ENCODE peak calls at places on chromosomes 12 and 14, in eight cellular contexts. One of them, this sample, is unnamed.

GRCh38 chr12:45208604-45209487 is 7.0 kb upstream of the ANO6 start:
- DNase-seq in mammary epithelial cell: peak
- DNase-seq in caudate nucleus: no peak
- DNase-seq in RKO: peak
- DNase-seq in fibroblast of gingiva: peak
- DNase-seq in Karpas-422: no peak
- DNase-seq in stimulated activated CD4-positive, alpha-beta T cell treated with anti-CD3 and anti-CD28 coated beads, Interleukin-1b, Interleukin-23, amount 100 ng/mL, for 1 hour: no peak
- DNase-seq in anterior cingulate cortex: no peak
- DNase-seq in this sample: no peak

GRCh38 chr12:1185460-1186182 is 194.6 kb downstream of the ERC1 start:
- DNase-seq in mammary epithelial cell: no peak
- DNase-seq in caudate nucleus: no peak
- DNase-seq in RKO: no peak
- DNase-seq in fibroblast of gingiva: no peak
- DNase-seq in Karpas-422: no peak
- DNase-seq in stimulated activated CD4-positive, alpha-beta T cell treated with anti-CD3 and anti-CD28 coated beads, Interleukin-1b, Interleukin-23, amount 100 ng/mL, for 1 hour: no peak
- DNase-seq in anterior cingulate cortex: no peak
- DNase-seq in this sample: no peak

GRCh38 chr12:10211101-10211974 is 1.3 kb upstream of the GABARAPL1 start:
- DNase-seq in mammary epithelial cell: no peak
- DNase-seq in caudate nucleus: no peak
- DNase-seq in RKO: peak
- DNase-seq in fibroblast of gingiva: no peak
- DNase-seq in Karpas-422: no peak
- DNase-seq in stimulated activated CD4-positive, alpha-beta T cell treated with anti-CD3 and anti-CD28 coated beads, Interleukin-1b, Interleukin-23, amount 100 ng/mL, for 1 hour: no peak
- DNase-seq in anterior cingulate cortex: no peak
- DNase-seq in this sample: no peak

GRCh38 chr14:57512221-57512620 is 18.6 kb upstream of the CCDC198 start:
- DNase-seq in mammary epithelial cell: no peak
- DNase-seq in caudate nucleus: no peak
- DNase-seq in RKO: no peak
- DNase-seq in fibroblast of gingiva: no peak
- DNase-seq in Karpas-422: no peak
- DNase-seq in stimulated activated CD4-positive, alpha-beta T cell treated with anti-CD3 and anti-CD28 coated beads, Interleukin-1b, Interleukin-23, amount 100 ng/mL, for 1 hour: no peak
- DNase-seq in anterior cingulate cortex: no peak
- DNase-seq in this sample: no peak

GRCh38 chr12:127149226-127149964 is 1117.6 kb upstream of the TMEM132C start:
- DNase-seq in mammary epithelial cell: no peak
- DNase-seq in caudate nucleus: no peak
- DNase-seq in RKO: no peak
- DNase-seq in fibroblast of gingiva: peak
- DNase-seq in Karpas-422: no peak
- DNase-seq in stimulated activated CD4-positive, alpha-beta T cell treated with anti-CD3 and anti-CD28 coated beads, Interleukin-1b, Interleukin-23, amount 100 ng/mL, for 1 hour: no peak
- DNase-seq in anterior cingulate cortex: no peak
- DNase-seq in this sample: no peak

GRCh38 chr12:99079811-99080210 is 434.7 kb downstream of the APAF1 start:
- DNase-seq in mammary epithelial cell: no peak
- DNase-seq in caudate nucleus: no peak
- DNase-seq in RKO: no peak
- DNase-seq in fibroblast of gingiva: no peak
- DNase-seq in Karpas-422: no peak
- DNase-seq in stimulated activated CD4-positive, alpha-beta T cell treated with anti-CD3 and anti-CD28 coated beads, Interleukin-1b, Interleukin-23, amount 100 ng/mL, for 1 hour: no peak
- DNase-seq in anterior cingulate cortex: no peak
- DNase-seq in this sample: no peak

GRCh38 chr12:1629338-1630080 is 478 bp downstream of the WNT5B start:
- DNase-seq in mammary epithelial cell: no peak
- DNase-seq in caudate nucleus: peak
- DNase-seq in RKO: no peak
- DNase-seq in fibroblast of gingiva: no peak
- DNase-seq in Karpas-422: peak
- DNase-seq in stimulated activated CD4-positive, alpha-beta T cell treated with anti-CD3 and anti-CD28 coated beads, Interleukin-1b, Interleukin-23, amount 100 ng/mL, for 1 hour: no peak
- DNase-seq in anterior cingulate cortex: no peak
- DNase-seq in this sample: no peak

GRCh38 chr14:28952707-28953106 is 186.1 kb downstream of the FOXG1 start:
- DNase-seq in mammary epithelial cell: no peak
- DNase-seq in caudate nucleus: no peak
- DNase-seq in RKO: no peak
- DNase-seq in fibroblast of gingiva: no peak
- DNase-seq in Karpas-422: peak
- DNase-seq in stimulated activated CD4-positive, alpha-beta T cell treated with anti-CD3 and anti-CD28 coated beads, Interleukin-1b, Interleukin-23, amount 100 ng/mL, for 1 hour: no peak
- DNase-seq in anterior cingulate cortex: no peak
- DNase-seq in this sample: no peak

GRCh38 chr12:58882796-58883195 is 37.5 kb downstream of the LRIG3 start:
- DNase-seq in mammary epithelial cell: no peak
- DNase-seq in caudate nucleus: no peak
- DNase-seq in RKO: no peak
- DNase-seq in fibroblast of gingiva: no peak
- DNase-seq in Karpas-422: no peak
- DNase-seq in stimulated activated CD4-positive, alpha-beta T cell treated with anti-CD3 and anti-CD28 coated beads, Interleukin-1b, Interleukin-23, amount 100 ng/mL, for 1 hour: no peak
- DNase-seq in anterior cingulate cortex: no peak
- DNase-seq in this sample: no peak

GRCh38 chr14:21096889-21097615 is 1.4 kb downstream of the ZNF219 start:
- DNase-seq in mammary epithelial cell: no peak
- DNase-seq in caudate nucleus: no peak
- DNase-seq in RKO: no peak
- DNase-seq in fibroblast of gingiva: no peak
- DNase-seq in Karpas-422: no peak
- DNase-seq in stimulated activated CD4-positive, alpha-beta T cell treated with anti-CD3 and anti-CD28 coated beads, Interleukin-1b, Interleukin-23, amount 100 ng/mL, for 1 hour: no peak
- DNase-seq in anterior cingulate cortex: no peak
- DNase-seq in this sample: no peak

GRCh38 chr12:50581226-50582184 is 76.7 kb downstream of the DIP2B start:
- DNase-seq in mammary epithelial cell: peak
- DNase-seq in caudate nucleus: no peak
- DNase-seq in RKO: no peak
- DNase-seq in fibroblast of gingiva: no peak
- DNase-seq in Karpas-422: no peak
- DNase-seq in stimulated activated CD4-positive, alpha-beta T cell treated with anti-CD3 and anti-CD28 coated beads, Interleukin-1b, Interleukin-23, amount 100 ng/mL, for 1 hour: no peak
- DNase-seq in anterior cingulate cortex: no peak
- DNase-seq in this sample: no peak

GRCh38 chr14:61841145-61841544 is 78.9 kb downstream of the SNAPC1 start:
- DNase-seq in mammary epithelial cell: no peak
- DNase-seq in caudate nucleus: no peak
- DNase-seq in RKO: no peak
- DNase-seq in fibroblast of gingiva: no peak
- DNase-seq in Karpas-422: no peak
- DNase-seq in stimulated activated CD4-positive, alpha-beta T cell treated with anti-CD3 and anti-CD28 coated beads, Interleukin-1b, Interleukin-23, amount 100 ng/mL, for 1 hour: no peak
- DNase-seq in anterior cingulate cortex: no peak
- DNase-seq in this sample: no peak

GRCh38 chr14:64704743-64705405 is 650 bp downstream of the PLEKHG3 start:
- DNase-seq in mammary epithelial cell: no peak
- DNase-seq in caudate nucleus: peak
- DNase-seq in RKO: peak
- DNase-seq in fibroblast of gingiva: no peak
- DNase-seq in Karpas-422: no peak
- DNase-seq in stimulated activated CD4-positive, alpha-beta T cell treated with anti-CD3 and anti-CD28 coated beads, Interleukin-1b, Interleukin-23, amount 100 ng/mL, for 1 hour: no peak
- DNase-seq in anterior cingulate cortex: no peak
- DNase-seq in this sample: peak

GRCh38 chr12:71070416-71071155 is 87.2 kb downstream of the TSPAN8 start:
- DNase-seq in mammary epithelial cell: no peak
- DNase-seq in caudate nucleus: no peak
- DNase-seq in RKO: no peak
- DNase-seq in fibroblast of gingiva: peak
- DNase-seq in Karpas-422: no peak
- DNase-seq in stimulated activated CD4-positive, alpha-beta T cell treated with anti-CD3 and anti-CD28 coated beads, Interleukin-1b, Interleukin-23, amount 100 ng/mL, for 1 hour: no peak
- DNase-seq in anterior cingulate cortex: no peak
- DNase-seq in this sample: no peak

GRCh38 chr14:55767291-55767690 is 187.3 kb downstream of the KTN1 start:
- DNase-seq in mammary epithelial cell: no peak
- DNase-seq in caudate nucleus: no peak
- DNase-seq in RKO: no peak
- DNase-seq in fibroblast of gingiva: no peak
- DNase-seq in Karpas-422: no peak
- DNase-seq in stimulated activated CD4-positive, alpha-beta T cell treated with anti-CD3 and anti-CD28 coated beads, Interleukin-1b, Interleukin-23, amount 100 ng/mL, for 1 hour: no peak
- DNase-seq in anterior cingulate cortex: no peak
- DNase-seq in this sample: no peak

GRCh38 chr14:85948163-85948562 is 418.2 kb downstream of the FLRT2 start:
- DNase-seq in mammary epithelial cell: no peak
- DNase-seq in caudate nucleus: no peak
- DNase-seq in RKO: no peak
- DNase-seq in fibroblast of gingiva: no peak
- DNase-seq in Karpas-422: no peak
- DNase-seq in stimulated activated CD4-positive, alpha-beta T cell treated with anti-CD3 and anti-CD28 coated beads, Interleukin-1b, Interleukin-23, amount 100 ng/mL, for 1 hour: no peak
- DNase-seq in anterior cingulate cortex: no peak
- DNase-seq in this sample: no peak

GRCh38 chr12:24244801-24245200 is 295.3 kb upstream of the SOX5 start:
- DNase-seq in mammary epithelial cell: peak
- DNase-seq in caudate nucleus: no peak
- DNase-seq in RKO: no peak
- DNase-seq in fibroblast of gingiva: no peak
- DNase-seq in Karpas-422: no peak
- DNase-seq in stimulated activated CD4-positive, alpha-beta T cell treated with anti-CD3 and anti-CD28 coated beads, Interleukin-1b, Interleukin-23, amount 100 ng/mL, for 1 hour: no peak
- DNase-seq in anterior cingulate cortex: no peak
- DNase-seq in this sample: no peak

GRCh38 chr14:80100681-80101080 is 110.6 kb downstream of the DIO2 start:
- DNase-seq in mammary epithelial cell: no peak
- DNase-seq in caudate nucleus: no peak
- DNase-seq in RKO: no peak
- DNase-seq in fibroblast of gingiva: no peak
- DNase-seq in Karpas-422: no peak
- DNase-seq in stimulated activated CD4-positive, alpha-beta T cell treated with anti-CD3 and anti-CD28 coated beads, Interleukin-1b, Interleukin-23, amount 100 ng/mL, for 1 hour: no peak
- DNase-seq in anterior cingulate cortex: peak
- DNase-seq in this sample: peak